ENCODE peak calls at places on chromosome 17, in six cellular contexts. A, W, X, J, B and Y are unnamed samples.

GRCh38 chr17:54967621-54968258 is 714 bp downstream of the COX11 start:
- DNase-seq in J (peak), B (peak), W (no peak), A (peak), X (no peak), Y (no peak)

GRCh38 chr17:58184986-58185761 is 7.4 kb upstream of the EPX start:
- DNase-seq in B (no peak), A (no peak), J (no peak), W (no peak), X (no peak), Y (no peak)

GRCh38 chr17:40063034-40063765 is 435 bp downstream of the THRA start:
- DNase-seq in W (no peak), B (peak), X (no peak), A (no peak), J (peak), Y (peak)

GRCh38 chr17:54864070-54864469 is 36.6 kb upstream of the TOM1L1 start:
- DNase-seq in J (no peak), W (no peak), A (no peak), X (no peak), B (no peak), Y (no peak)

GRCh38 chr17:53006006-53006405 is 816.7 kb upstream of the KIF2B start:
- DNase-seq in X (no peak), J (no peak), A (no peak), W (no peak), B (no peak), Y (no peak)

GRCh38 chr17:28810437-28810836 is 32.2 kb downstream of the FAM222B start:
- DNase-seq in B (no peak), W (no peak), J (no peak), X (no peak), A (no peak), Y (no peak)

GRCh38 chr17:44269118-44269794 is 1.3 kb upstream of the SLC4A1 start:
- DNase-seq in A (no peak), X (no peak), W (no peak), J (no peak), B (no peak), Y (no peak)

GRCh38 chr17:66375121-66375520 is 72.7 kb downstream of the PRKCA start:
- DNase-seq in X (no peak), B (no peak), J (no peak), W (no peak), A (no peak), Y (no peak)

GRCh38 chr17:28846231-28846630 is 3.6 kb upstream of the FAM222B start:
- DNase-seq in B (no peak), A (no peak), X (no peak), J (no peak), W (no peak), Y (no peak)

GRCh38 chr17:40433551-40434384 is 9.5 kb upstream of the IGFBP4 start:
- DNase-seq in J (peak), W (no peak), B (no peak), A (no peak), X (no peak), Y (no peak)

GRCh38 chr17:2911755-2912111 is 115.5 kb downstream of the RAP1GAP2 start:
- DNase-seq in W (no peak), J (no peak), B (no peak), A (no peak), X (no peak), Y (no peak)

GRCh38 chr17:69945698-69946185 is 129.3 kb upstream of the KCNJ16 start:
- DNase-seq in X (no peak), A (peak), B (no peak), W (no peak), J (no peak), Y (no peak)

GRCh38 chr17:59367657-59368045 is 36.2 kb downstream of the YPEL2 start:
- DNase-seq in X (no peak), A (no peak), J (no peak), W (no peak), B (no peak), Y (no peak)

GRCh38 chr17:1568950-1569810 is 6.6 kb upstream of the PITPNA start:
- DNase-seq in A (no peak), W (no peak), J (no peak), B (no peak), X (no peak), Y (no peak)

GRCh38 chr17:19537116-19537515 is 3.5 kb downstream of the SLC47A1 start:
- DNase-seq in W (no peak), J (peak), B (no peak), X (no peak), A (no peak), Y (no peak)

GRCh38 chr17:39820987-39821386 is 43.1 kb downstream of the IKZF3 start:
- DNase-seq in A (no peak), J (no peak), X (no peak), B (no peak), W (no peak), Y (no peak)

GRCh38 chr17:64384253-64385186 is 6.1 kb downstream of the PECAM1 start:
- DNase-seq in X (no peak), A (peak), B (no peak), J (no peak), W (no peak), Y (no peak)

GRCh38 chr17:17983376-17983775 is 10.7 kb downstream of the DRC3 start:
- DNase-seq in J (no peak), X (no peak), A (no peak), B (no peak), W (no peak), Y (no peak)

GRCh38 chr17:27244481-27245223 is 49.3 kb upstream of the WSB1 start:
- DNase-seq in A (peak), X (no peak), B (peak), W (no peak), J (peak), Y (no peak)

GRCh38 chr17:80035937-80036714 is at the start of gene CCDC40:
- DNase-seq in X (no peak), A (peak), J (peak), B (peak), W (peak), Y (peak)

GRCh38 chr17:80422981-80423380 is 8.0 kb downstream of the ENDOV start:
- DNase-seq in X (no peak), W (no peak), B (no peak), J (no peak), A (no peak), Y (no peak)

GRCh38 chr17:48542956-48543853 is 1.7 kb downstream of the HOXB2 start:
- DNase-seq in X (no peak), W (no peak), J (peak), A (no peak), B (peak), Y (peak)

GRCh38 chr17:7393613-7394451 is 493 bp downstream of the PLSCR3 start:
- DNase-seq in B (no peak), A (no peak), W (no peak), X (no peak), J (peak), Y (peak)

GRCh38 chr17:1965556-1966273 is 59.4 kb downstream of the RTN4RL1 start:
- DNase-seq in W (no peak), X (no peak), A (peak), J (no peak), B (no peak), Y (peak)

GRCh38 chr17:45368661-45369060 is 51.8 kb upstream of the MAP3K14 start:
- DNase-seq in J (no peak), B (no peak), W (no peak), A (peak), X (no peak), Y (no peak)

GRCh38 chr17:45372325-45372869 is 55.6 kb upstream of the MAP3K14 start:
- DNase-seq in W (no peak), A (no peak), X (no peak), J (no peak), B (no peak), Y (no peak)

GRCh38 chr17:45371414-45372324 is 54.8 kb upstream of the MAP3K14 start:
- DNase-seq in J (peak), B (peak), X (peak), A (peak), W (no peak), Y (peak)

GRCh38 chr17:45374501-45374900 is 57.7 kb upstream of the MAP3K14 start:
- DNase-seq in W (no peak), X (no peak), J (no peak), B (no peak), A (no peak), Y (no peak)

DNA sequence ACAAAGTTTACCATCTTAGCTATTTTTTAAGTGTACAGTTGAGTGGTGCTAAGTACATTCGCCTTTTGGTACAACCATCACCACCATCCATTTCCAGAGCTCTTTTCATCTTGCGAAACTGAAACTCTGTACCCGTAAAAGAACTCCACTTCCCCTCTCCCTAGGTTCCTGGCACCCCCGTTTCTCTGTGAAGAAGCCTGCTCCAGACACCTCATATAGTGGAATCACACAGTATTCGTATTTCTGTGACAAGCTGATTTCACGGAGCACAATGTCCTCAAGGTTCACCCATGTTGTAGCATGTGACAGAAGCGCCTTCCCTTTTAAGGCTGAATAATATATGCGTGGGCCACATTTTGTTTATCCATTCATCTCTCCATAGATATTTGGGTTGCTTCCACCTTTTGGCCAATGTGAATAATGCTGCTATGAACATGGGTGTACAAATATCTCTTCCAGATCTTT is 54.2 kb upstream of the MAP3K14 start:
- DNase-seq in A (no peak), W (no peak), B (no peak), J (no peak), X (no peak), Y (no peak)
- TF ChIP-seq CTCF in A (no peak), W (no peak), B (no peak), J (no peak), X (no peak), Y (no peak)

GRCh38 chr17:76706817-76707216 is 3.9 kb downstream of the MXRA7 start:
- DNase-seq in W (no peak), J (no peak), X (no peak), A (no peak), B (no peak), Y (no peak)
- TF ChIP-seq CTCF in W (no peak), J (no peak), X (no peak), A (no peak), B (no peak), Y (no peak)

GRCh38 chr17:74555427-74555826 is 9.5 kb upstream of the CD300C start:
- DNase-seq in B (no peak), W (no peak), A (no peak), X (no peak), J (no peak), Y (no peak)
- TF ChIP-seq CTCF in B (no peak), W (no peak), A (no peak), X (no peak), J (no peak), Y (no peak)

GRCh38 chr17:73340093-73340596 is 28.3 kb upstream of the CDC42EP4 start:
- DNase-seq in W (no peak), J (no peak), X (no peak), A (peak), B (no peak), Y (no peak)
- TF ChIP-seq CTCF in W (no peak), J (no peak), X (no peak), A (peak), B (no peak), Y (no peak)

GRCh38 chr17:50154604-50155003 is 4.1 kb upstream of the PPP1R9B start:
- DNase-seq in B (no peak), X (no peak), A (no peak), W (no peak), J (no peak), Y (no peak)
- TF ChIP-seq CTCF in B (no peak), X (no peak), A (no peak), W (no peak), J (no peak), Y (no peak)

GRCh38 chr17:74750327-74751069 is 2.1 kb downstream of the NHERF1 start:
- DNase-seq in W (no peak), A (no peak), X (no peak), B (peak), J (no peak), Y (no peak)

GRCh38 chr17:74748279-74748528 is 224 bp upstream of the NHERF1 start:
- DNase-seq in J (no peak), X (peak), A (peak), B (no peak), W (no peak), Y (no peak)

GRCh38 chr17:74748529-74749261 is at the start of gene NHERF1:
- DNase-seq in W (peak), A (no peak), X (no peak), B (peak), J (peak), Y (peak)

GRCh38 chr17:74750039-74750326 is 1.6 kb downstream of the NHERF1 start:
- DNase-seq in J (no peak), X (no peak), A (no peak), B (no peak), W (no peak), Y (no peak)

DNA sequence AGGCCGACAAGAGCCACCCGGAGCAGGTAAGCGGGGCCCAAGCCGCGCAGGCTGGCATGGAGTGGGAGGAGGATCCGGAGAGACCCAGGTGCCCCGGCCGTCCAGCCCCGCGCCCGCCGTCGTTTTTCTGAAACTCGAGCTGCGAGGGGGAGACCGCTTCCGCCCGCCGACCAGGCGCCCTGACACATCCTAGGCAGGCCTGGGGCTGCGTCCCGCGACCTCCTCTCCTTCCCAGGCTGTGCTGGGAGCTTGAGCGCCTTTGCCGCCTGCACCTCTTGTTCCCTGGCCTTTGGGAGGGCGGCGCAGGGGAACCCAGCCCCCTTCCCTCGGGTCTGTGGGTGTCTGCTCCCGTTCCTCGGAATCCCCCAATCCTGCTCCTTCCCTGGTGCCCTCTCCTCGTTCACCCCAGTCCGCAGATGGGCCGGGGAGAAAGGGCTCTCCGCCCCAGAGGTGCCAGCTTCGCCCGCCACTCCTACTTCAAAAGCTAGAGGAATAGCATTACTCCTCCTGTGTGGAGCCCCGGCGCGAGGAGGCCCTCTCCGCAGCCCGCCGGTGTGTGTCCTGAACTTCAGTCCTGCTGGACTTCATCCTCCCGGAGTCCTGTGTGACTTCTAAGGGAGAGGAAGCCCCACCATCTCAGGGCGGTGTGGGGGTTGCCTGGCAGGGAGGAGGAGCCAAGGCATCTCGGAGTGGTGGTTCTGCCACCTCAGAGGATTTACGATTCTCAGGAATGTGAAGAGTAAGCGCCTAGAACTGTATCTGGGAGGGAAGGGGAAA is 1.0 kb downstream of the NHERF1 start:
- DNase-seq in B (peak), X (no peak), A (no peak), J (peak), W (no peak), Y (no peak)
- TF ChIP-seq CTCF in B (no peak), X (no peak), A (no peak), J (no peak), W (no peak), Y (no peak)

GRCh38 chr17:37651846-37652245 is 8.6 kb upstream of the DDX52 start:
- DNase-seq in X (no peak), J (no peak), W (no peak), A (no peak), B (no peak), Y (no peak)

GRCh38 chr17:37648555-37648954 is 5.3 kb upstream of the DDX52 start:
- DNase-seq in X (no peak), B (no peak), J (no peak), A (peak), W (no peak), Y (no peak)

DNA sequence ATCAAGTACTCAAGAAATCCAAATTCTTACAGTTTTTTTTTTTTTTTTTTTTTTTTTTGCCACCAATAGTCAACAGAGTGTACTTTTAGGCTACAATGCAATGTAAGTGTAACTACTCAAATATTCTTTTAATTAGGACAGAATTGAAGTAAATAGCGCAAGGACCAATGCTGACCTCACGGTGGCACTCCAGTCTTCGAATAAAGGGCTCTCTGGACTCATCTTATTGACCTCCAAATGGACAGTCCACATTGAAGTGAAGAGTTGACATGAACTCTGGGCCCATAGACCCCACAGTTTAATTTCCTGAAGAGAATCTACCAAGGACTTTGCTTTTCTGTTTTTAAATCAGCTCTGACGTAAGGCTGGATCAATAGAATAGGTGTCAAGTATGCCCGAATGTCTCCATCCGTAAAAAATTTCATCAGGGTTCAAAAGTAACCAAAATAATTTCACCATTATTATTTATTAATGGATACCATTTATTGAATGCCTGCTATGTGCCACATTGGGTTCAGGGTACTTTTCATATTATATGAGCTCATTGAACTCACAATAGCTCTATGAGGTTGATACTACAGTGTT is 7.3 kb upstream of the DDX52 start:
- DNase-seq in X (no peak), J (peak), B (no peak), W (no peak), A (no peak), Y (peak)
- TF ChIP-seq CTCF in X (peak), J (peak), B (peak), W (peak), A (peak), Y (peak)